ENCODE peak calls at places on chromosomes 1 and 21, in four cellular contexts. C is K562, A is HepG2, O is SK-N-SH. P is an unnamed sample.

GRCh38 chr1:109371271-109371739 is 26.4 kb downstream of the SORT1 start:
- DNase-seq in C (no peak), A (no peak), O (no peak), P (no peak)

GRCh38 chr1:84208935-84209334 is 64.9 kb downstream of the PRKACB start:
- DNase-seq in C (no peak), A (no peak), O (no peak), P (no peak)

GRCh38 chr21:31254131-31254530 is 89.9 kb downstream of the TIAM1 start:
- DNase-seq in C (no peak), A (no peak), O (no peak), P (no peak)

GRCh38 chr1:151198254-151199127 is at the start of gene PIP5K1A:
- DNase-seq in C (peak; percentile 95), A (peak; percentile 97), O (peak; percentile 95), P (peak; percentile 98)

GRCh38 chr1:69777423-69777822 is 209.7 kb downstream of the LRRC7 start:
- DNase-seq in C (no peak), A (no peak), O (no peak), P (no peak)

GRCh38 chr1:213457733-213458132 is 406.7 kb downstream of the RPS6KC1 start:
- DNase-seq in C (no peak), A (no peak), O (no peak), P (no peak)

GRCh38 chr1:234745844-234746797 is 136.1 kb upstream of the IRF2BP2 start:
- DNase-seq in C (peak; percentile 80), A (no peak), O (peak; percentile 71), P (no peak)

GRCh38 chr1:118481091-118481490 is 296.1 kb upstream of the SPAG17 start:
- DNase-seq in C (no peak), A (no peak), O (no peak), P (no peak)

GRCh38 chr1:236604218-236605029 is at the start of gene HEATR1:
- DNase-seq in C (peak; percentile 94), A (peak; percentile 90), O (peak; percentile 86), P (peak; percentile 94)

DNA sequence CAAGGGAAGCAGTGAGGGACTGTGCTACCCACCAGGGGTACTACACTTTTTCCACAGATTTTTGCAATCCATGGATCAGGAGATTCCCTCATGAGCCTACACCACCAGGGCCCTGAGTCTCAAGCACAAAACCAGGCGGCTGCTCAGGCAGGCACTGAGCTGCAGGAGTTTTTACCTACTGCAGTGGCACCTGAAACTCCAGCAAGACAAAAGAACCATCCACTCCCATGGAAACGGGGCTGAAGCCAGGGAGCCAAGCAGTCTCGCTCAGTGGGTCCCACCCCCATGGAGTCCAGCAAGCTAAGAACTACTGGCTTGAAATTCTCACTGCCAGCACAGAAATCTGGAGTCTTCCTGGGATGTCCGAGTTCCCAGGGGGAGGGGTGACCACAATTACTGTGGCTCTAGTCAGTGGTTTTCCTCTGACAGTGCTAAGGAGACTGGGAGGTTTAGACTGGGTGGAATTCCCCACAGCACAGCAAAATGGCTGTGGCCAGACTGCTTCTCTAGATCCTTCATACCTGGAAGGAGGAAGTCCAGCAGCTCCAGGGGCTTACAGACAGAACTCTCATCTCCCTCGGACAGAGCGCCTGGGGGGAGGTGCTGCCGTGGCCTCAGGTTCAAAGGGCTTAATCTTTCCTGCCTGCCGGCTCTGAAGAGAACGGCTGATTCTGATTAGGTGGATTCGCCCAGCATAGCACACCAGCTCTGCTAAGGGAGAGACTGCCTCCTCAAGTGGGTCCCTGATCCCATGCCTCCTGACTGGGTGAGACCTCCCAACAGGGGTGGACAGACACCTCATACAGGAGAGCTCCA is 437.8 kb downstream of the LTN1 start:
- DNase-seq in C (no peak), A (no peak), O (no peak), P (peak; percentile 26)
- TF ChIP-seq FOXJ3 in C (no peak), A (no peak), O (no peak), P (no peak)

GRCh38 chr1:228833911-228834631 is 98.8 kb downstream of the RHOU start:
- DNase-seq in C (no peak), A (no peak), O (no peak), P (no peak)

GRCh38 chr1:228827026-228827425 is 91.7 kb downstream of the RHOU start:
- DNase-seq in C (no peak), A (no peak), O (no peak), P (no peak)

GRCh38 chr1:228835456-228835855 is 100.2 kb downstream of the RHOU start:
- DNase-seq in C (no peak), A (no peak), O (no peak), P (no peak)

GRCh38 chr1:228830185-228830953 is 95.1 kb downstream of the RHOU start:
- DNase-seq in C (no peak), A (no peak), O (no peak), P (peak; percentile 20)

GRCh38 chr1:228830954-228831481 is 95.7 kb downstream of the RHOU start:
- DNase-seq in C (no peak), A (peak; percentile 66), O (no peak), P (no peak)
- TF ChIP-seq FOXJ3 in C (no peak), A (peak; percentile 19), O (no peak), P (no peak)

DNA sequence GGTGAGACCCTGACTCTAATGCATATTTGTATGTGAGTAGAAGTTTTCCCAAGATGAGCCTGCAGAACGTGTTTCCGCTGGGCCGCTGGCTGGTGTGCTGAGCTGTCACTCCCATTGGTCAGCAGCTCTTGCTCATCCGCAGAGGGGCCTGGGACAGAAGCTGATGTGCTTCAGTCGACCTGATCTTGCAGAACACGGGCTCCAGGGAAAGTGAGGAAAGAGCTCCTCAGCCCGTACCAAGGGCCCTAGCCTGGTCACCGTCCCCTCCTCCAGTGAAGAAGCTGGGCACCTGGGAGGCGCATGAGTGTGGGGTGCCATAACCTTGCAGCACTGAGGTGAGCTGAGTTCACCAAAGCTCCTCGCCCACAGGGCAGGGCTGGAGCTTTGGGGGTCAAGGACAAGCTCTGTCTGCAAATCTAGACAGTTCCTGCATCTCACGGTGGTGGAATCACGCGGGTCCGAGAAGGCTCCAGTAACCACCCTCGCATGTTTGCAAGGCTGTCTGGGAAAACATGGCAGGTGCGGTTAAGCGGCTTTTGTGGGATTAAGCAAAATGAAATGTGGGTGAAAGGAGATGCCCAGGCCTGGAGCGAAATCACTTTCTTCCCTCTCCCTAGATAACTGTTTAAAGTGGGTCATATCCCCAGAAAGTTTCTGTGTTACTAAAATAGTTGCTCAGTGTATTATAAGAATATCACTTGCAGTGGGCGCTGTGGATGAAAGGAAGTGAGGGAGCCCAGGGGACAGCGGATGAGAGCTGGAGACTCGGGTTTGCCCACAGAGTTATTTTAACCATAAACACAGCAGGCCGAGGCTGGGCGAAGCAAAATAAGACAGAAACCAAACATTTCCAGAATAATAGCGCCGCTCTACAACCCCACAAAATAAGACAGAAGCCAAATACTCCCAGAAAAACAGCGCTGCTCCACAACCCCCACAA is 33.1 kb upstream of the LRRC3 start:
- DNase-seq in C (no peak), A (no peak), O (no peak), P (no peak)
- TF ChIP-seq FOXJ3 in C (no peak), A (no peak), O (no peak), P (no peak)

GRCh38 chr1:205271745-205272144 is 44.0 kb downstream of the TMCC2 start:
- DNase-seq in C (no peak), A (no peak), O (no peak), P (no peak)
- TF ChIP-seq FOXJ3 in C (no peak), A (no peak), O (no peak), P (no peak)

DNA sequence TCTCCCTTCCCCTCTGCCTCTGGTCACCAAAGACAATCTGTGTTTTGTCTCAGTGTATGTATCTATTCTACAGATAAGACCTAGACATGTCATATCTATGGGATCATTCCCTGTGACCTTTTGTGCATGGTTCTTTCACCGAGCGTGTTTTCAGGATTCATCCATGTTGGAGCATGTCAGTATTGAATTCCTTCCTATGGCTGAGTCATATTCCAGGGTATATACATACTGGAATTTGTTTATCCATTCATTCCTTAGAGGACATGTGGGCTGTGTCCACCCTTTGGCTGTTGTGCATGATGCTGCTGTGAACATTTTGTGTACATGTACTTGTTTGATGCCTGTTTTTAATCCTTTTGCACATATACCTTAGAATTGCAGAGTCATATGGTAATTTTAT is 69.9 kb downstream of the NFASC start:
- DNase-seq in C (no peak), A (no peak), O (no peak), P (no peak)
- TF ChIP-seq FOXJ3 in C (no peak), A (no peak), O (no peak), P (no peak)

DNA sequence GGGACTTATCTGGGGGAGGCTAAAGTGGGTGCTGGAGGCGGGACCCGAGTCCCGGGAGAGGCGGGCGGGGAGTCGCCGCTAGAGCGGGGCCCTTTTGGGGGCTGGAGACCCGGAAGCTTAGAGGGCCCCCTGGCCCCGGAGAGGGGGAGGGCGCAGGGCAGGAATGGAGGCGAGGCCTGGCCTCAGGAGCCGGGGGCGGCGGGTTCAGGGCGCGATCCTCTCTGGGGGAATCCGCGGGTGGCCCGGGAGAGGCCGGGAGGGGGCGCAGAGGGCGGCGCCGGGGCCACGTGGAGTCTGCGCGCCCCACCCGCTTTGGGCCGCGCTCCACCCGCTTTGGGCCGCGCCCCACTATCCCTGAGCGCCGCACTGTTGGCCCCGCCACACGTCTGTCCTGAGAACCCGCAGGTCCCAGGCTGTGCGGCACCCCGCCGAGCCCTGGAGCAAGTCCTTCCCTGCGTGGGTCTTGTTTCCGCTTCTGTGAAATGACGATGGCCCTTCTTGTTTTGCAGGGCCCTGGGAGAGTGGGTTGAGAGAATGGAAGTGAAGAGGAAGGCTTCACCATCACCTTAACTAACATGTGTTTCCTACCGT is 84.4 kb downstream of the NKAIN1 start:
- DNase-seq in C (peak; percentile 95), A (peak; percentile 65), O (peak; percentile 90), P (peak; percentile 76)
- TF ChIP-seq FOXJ3 in C (no peak), A (no peak), O (no peak), P (no peak)

DNA sequence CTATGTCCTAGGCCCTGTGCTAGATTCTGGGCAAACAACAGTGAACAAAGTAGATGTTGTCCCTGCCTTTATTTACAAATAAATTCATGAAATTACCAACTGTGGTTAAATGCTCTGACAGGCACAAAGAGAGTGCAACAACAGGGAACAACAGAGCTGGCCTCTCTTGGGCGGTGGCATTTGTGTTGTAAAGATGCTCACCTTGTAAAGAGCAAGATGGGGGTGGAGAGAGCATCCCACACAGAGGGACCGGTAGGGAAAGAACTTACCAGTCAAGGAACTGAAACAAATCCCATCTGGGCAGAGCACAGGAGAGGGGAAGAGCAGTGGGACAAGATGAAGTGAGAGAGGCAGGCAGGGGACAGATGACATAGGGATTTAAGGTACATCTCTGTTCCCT is 21.6 kb upstream of the SLC22A15 start:
- DNase-seq in C (no peak), A (no peak), O (no peak), P (no peak)
- TF ChIP-seq FOXJ3 in C (no peak), A (no peak), O (no peak), P (no peak)